ENCODE peak calls at places on chromosomes 6 and 20, in four cellular contexts. U, H, K and I are unnamed samples.

GRCh38 chr6:65006788-65007187 is 700.2 kb downstream of the EYS start:
- DNase-seq in H (no peak), U (no peak), K (no peak), I (no peak)

GRCh38 chr6:39203804-39204495 is 25.3 kb downstream of the KCNK5 start:
- DNase-seq in K (no peak), U (no peak), H (no peak), I (no peak)

GRCh38 chr20:52145587-52145986 is 46.0 kb downstream of the ZFP64 start:
- DNase-seq in U (no peak), H (no peak), K (no peak), I (no peak)

GRCh38 chr6:7561153-7561964 is 19.9 kb downstream of the DSP start:
- DNase-seq in U (no peak), K (peak), H (no peak), I (no peak)

GRCh38 chr6:40819182-40819834 is 219.7 kb downstream of the UNC5CL start:
- DNase-seq in U (no peak), K (no peak), H (no peak), I (peak)

GRCh38 chr6:134201716-134202115 is 116.2 kb downstream of the SGK1 start:
- DNase-seq in U (no peak), K (no peak), H (no peak), I (no peak)

GRCh38 chr6:141050470-141050869 is 1082.3 kb upstream of the GJE1 start:
- DNase-seq in K (no peak), H (no peak), U (no peak), I (no peak)

GRCh38 chr6:24658573-24659511 is 7.9 kb downstream of the TDP2 start:
- DNase-seq in H (no peak), U (no peak), K (no peak), I (no peak)

GRCh38 chr20:38842558-38842981 is 37.1 kb downstream of the PPP1R16B start:
- DNase-seq in K (no peak), U (no peak), H (no peak), I (no peak)

GRCh38 chr6:52049252-52050050 is 38.0 kb downstream of the PKHD1 start:
- DNase-seq in H (no peak), K (peak), U (no peak), I (no peak)

GRCh38 chr6:20757761-20758160 is 223.5 kb downstream of the CDKAL1 start:
- DNase-seq in K (no peak), H (no peak), U (no peak), I (no peak)

GRCh38 chr6:2819891-2820814 is 21.5 kb downstream of the SERPINB1 start:
- DNase-seq in U (no peak), K (no peak), H (no peak), I (no peak)

GRCh38 chr6:11043961-11044711 is at the start of gene ELOVL2:
- DNase-seq in H (no peak), U (peak), K (peak), I (peak)

GRCh38 chr6:143325379-143326140 is 124.9 kb downstream of the ADAT2 start:
- DNase-seq in U (no peak), K (no peak), H (no peak), I (no peak)

GRCh38 chr6:142796571-142796970 is 148.4 kb downstream of the HIVEP2 start:
- DNase-seq in U (no peak), H (no peak), K (peak), I (no peak)

GRCh38 chr6:45746046-45746445 is 269.6 kb downstream of the CLIC5 start:
- DNase-seq in U (no peak), H (no peak), K (no peak), I (no peak)

GRCh38 chr20:14568225-14568624 is 230.8 kb upstream of the FLRT3 start:
- DNase-seq in U (no peak), K (no peak), H (no peak), I (no peak)

GRCh38 chr6:87925373-87926060 is 122.1 kb upstream of the SPACA1 start:
- DNase-seq in K (no peak), H (no peak), U (no peak), I (no peak)

GRCh38 chr20:8082025-8082424 is 50.0 kb upstream of the PLCB1 start:
- DNase-seq in H (no peak), K (no peak), U (no peak), I (no peak)

GRCh38 chr6:37473364-37474095 is 26.2 kb downstream of the CCDC167 start:
- DNase-seq in U (peak), K (no peak), H (no peak), I (no peak)

GRCh38 chr20:57897156-57897874 is 187.5 kb upstream of the PMEPA1 start:
- DNase-seq in H (no peak), U (no peak), K (no peak), I (no peak)